ENCODE peak calls at places on chromosomes 2 and 18, in four cellular contexts. R, L, A and P are unnamed samples. For H3K4me1, the result is how much of the 10 kb centered on the place peaks cover.

GRCh38 chr2:15814406-15814805 is 125.9 kb upstream of the MYCN start:
- DNase-seq in R (no peak), L (no peak), A (no peak), P (no peak)

GRCh38 chr2:36485521-36485920 is 112.4 kb downstream of the FEZ2 start:
- DNase-seq in R (no peak), L (no peak), A (peak), P (no peak)

GRCh38 chr2:149692837-149693518 is 105.4 kb upstream of the MMADHC start:
- DNase-seq in R (no peak), L (no peak), A (no peak), P (no peak)

GRCh38 chr2:124810132-124810531 is 785.0 kb downstream of the CNTNAP5 start:
- DNase-seq in R (no peak), L (peak), A (no peak), P (peak)

GRCh38 chr18:42446195-42446594 is 491.2 kb downstream of the PIK3C3 start:
- DNase-seq in R (no peak), L (no peak), A (no peak), P (no peak)

GRCh38 chr2:157792345-157793052 is 83.6 kb downstream of the ACVR1 start:
- DNase-seq in R (no peak), L (no peak), A (no peak), P (no peak)

GRCh38 chr2:236909802-236910201 is 175.9 kb upstream of the COPS8 start:
- DNase-seq in R (no peak), L (no peak), A (no peak), P (no peak)

GRCh38 chr18:77557030-77557429 is 307.4 kb downstream of the GALR1 start:
- DNase-seq in R (no peak), L (no peak), A (no peak), P (no peak)

GRCh38 chr2:9232886-9233285 is 26.3 kb downstream of the ASAP2 start:
- DNase-seq in R (no peak), L (no peak), A (no peak), P (no peak)

GRCh38 chr2:203566161-203566560 is 31.1 kb upstream of the RAPH1 start:
- DNase-seq in R (no peak), L (no peak), A (no peak), P (no peak)

GRCh38 chr18:27382477-27383216 is 197.5 kb upstream of the CHST9 start:
- DNase-seq in R (no peak), L (no peak), A (no peak), P (no peak)

GRCh38 chr18:14144628-14144895 is 12.3 kb upstream of the ZNF519 start:
- DNase-seq in R (no peak), L (no peak), A (no peak), P (no peak)

GRCh38 chr2:229943770-229944449 is 21.6 kb downstream of the FBXO36 start:
- DNase-seq in R (no peak), L (no peak), A (no peak), P (no peak)

GRCh38 chr18:28494151-28494550 is 317.2 kb upstream of the CDH2 start:
- DNase-seq in R (no peak), L (no peak), A (no peak), P (no peak)

GRCh38 chr2:43186679-43187374 is 39.6 kb downstream of the ZFP36L2 start:
- DNase-seq in R (no peak), L (peak), A (peak), P (no peak)

GRCh38 chr18:46678785-46679404 is 21.9 kb upstream of the LOXHD1 start:
- DNase-seq in R (no peak), L (no peak), A (no peak), P (no peak)

GRCh38 chr2:215904101-215904500 is 109.2 kb downstream of the MREG start:
- DNase-seq in R (no peak), L (no peak), A (no peak), P (no peak)

GRCh38 chr2:30382995-30383394 is 64.1 kb upstream of the LCLAT1 start:
- DNase-seq in R (no peak), L (no peak), A (no peak), P (no peak)

GRCh38 chr2:161427413-161428239 is 11.5 kb downstream of the TBR1 start:
- DNase-seq in R (no peak), L (peak), A (no peak), P (no peak)

GRCh38 chr2:197286805-197287595 is 23.6 kb downstream of the ANKRD44 start:
- DNase-seq in R (no peak), L (no peak), A (peak), P (no peak)

GRCh38 chr2:11056614-11057013 is 98.7 kb upstream of the SLC66A3 start:
- DNase-seq in R (no peak), L (no peak), A (no peak), P (no peak)

GRCh38 chr2:237167038-237167437 is 81.3 kb downstream of the COPS8 start:
- DNase-seq in R (no peak), L (no peak), A (no peak), P (no peak)

GRCh38 chr2:240593703-240594451 is 7.3 kb downstream of the CAPN10 start:
- DNase-seq in R (no peak), L (no peak), A (no peak), P (no peak)

GRCh38 chr2:158457092-158457825 is 507 bp downstream of the PKP4 start:
- DNase-seq in R (peak), L (peak), A (peak), P (no peak)

GRCh38 chr2:40400336-40400953 is 51.4 kb downstream of the SLC8A1 start:
- DNase-seq in R (no peak), L (no peak), A (no peak), P (peak)

GRCh38 chr2:105118960-105119359 is 81.1 kb downstream of the MRPS9 start:
- DNase-seq in R (no peak), L (peak), A (no peak), P (peak)

GRCh38 chr2:235492850-235493344 is 946 bp upstream of the AGAP1 start:
- DNase-seq in R (no peak), L (peak), A (no peak), P (no peak)

DNA sequence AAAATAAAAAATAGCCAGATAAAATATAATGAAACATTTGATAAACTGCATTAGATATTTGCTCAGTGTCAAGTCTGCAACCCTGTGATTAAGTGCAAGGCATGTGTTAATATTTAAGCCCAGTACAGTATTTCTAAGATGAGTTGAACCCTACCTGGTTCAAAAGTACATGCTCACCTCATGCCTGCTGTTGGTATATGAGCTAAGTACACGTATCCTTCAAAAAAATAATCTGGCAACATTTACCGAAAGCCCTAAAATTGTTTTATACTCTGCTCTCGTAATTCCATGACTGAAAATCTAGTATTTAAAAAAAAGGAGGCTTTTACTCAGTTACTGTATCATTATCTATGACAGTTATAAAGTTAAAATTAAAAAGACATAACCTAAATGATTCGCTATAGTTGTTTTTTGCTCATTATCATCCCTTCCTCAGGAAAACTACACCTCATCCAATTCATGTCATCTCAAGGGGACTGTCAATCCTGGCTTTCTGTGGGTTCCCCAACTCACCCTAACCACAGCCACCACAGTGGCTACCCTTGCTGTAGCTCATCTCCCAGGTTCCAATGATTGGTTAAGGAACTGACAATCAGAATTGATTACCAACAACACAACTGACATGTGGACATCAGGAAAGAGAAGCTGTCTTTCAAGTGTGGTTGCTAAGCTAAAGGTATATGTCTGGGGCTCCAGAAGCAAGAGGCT is 10.6 kb downstream of the TLK1 start:
- DNase-seq in R (no peak), L (no peak), A (no peak), P (no peak)
- H3K4me1 ChIP-seq in R (under half), L (under half), A (under half), P (under half)

GRCh38 chr2:189155795-189156194 is 23.8 kb downstream of the COL5A2 start:
- DNase-seq in R (no peak), L (no peak), A (no peak), P (no peak)
- H3K4me1 ChIP-seq in R (under half), L (under half), A (under half), P (under half)

DNA sequence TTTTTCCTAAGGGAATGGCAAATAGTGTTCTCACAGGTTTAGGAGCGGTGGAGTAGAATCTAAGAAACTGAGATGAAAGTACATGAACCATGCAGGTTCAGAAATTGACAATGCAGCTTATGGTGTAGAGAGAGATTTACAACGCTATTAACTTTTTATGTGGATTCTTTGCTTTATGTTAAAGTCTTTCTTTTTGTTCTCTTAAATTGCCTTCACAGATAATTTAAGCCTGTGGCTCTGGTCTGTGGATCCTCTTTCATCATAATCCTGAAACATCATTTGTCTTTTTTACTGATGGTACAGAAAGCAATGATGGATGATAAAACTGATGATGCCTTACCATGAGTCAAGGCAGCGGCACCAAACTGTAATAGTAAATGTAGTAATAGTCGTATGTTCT is 30.3 kb downstream of the SOCS6 start:
- DNase-seq in R (peak), L (no peak), A (no peak), P (no peak)
- H3K4me1 ChIP-seq in R (under half), L (under half), A (under half), P (under half)

GRCh38 chr2:33208400-33208799 is 261.6 kb downstream of the LTBP1 start:
- DNase-seq in R (no peak), L (no peak), A (no peak), P (no peak)
- H3K4me1 ChIP-seq in R (under half), L (under half), A (under half), P (under half)

GRCh38 chr18:48781041-48781989 is 169.4 kb downstream of the SMAD7 start:
- DNase-seq in R (no peak), L (no peak), A (peak), P (no peak)
- H3K4me1 ChIP-seq in R (under half), L (under half), A (under half), P (under half)

GRCh38 chr18:76463872-76464271 is 31.2 kb downstream of the ZNF516 start:
- DNase-seq in R (no peak), L (no peak), A (no peak), P (no peak)
- H3K4me1 ChIP-seq in R (under half), L (under half), A (under half), P (under half)

GRCh38 chr2:101116841-101117552 is 34.2 kb downstream of the TBC1D8 start:
- DNase-seq in R (no peak), L (no peak), A (no peak), P (no peak)
- H3K4me1 ChIP-seq in R (under half), L (under half), A (under half), P (under half)

GRCh38 chr2:101823347-101823791 is 125.9 kb downstream of the MAP4K4 start:
- DNase-seq in R (peak), L (peak), A (peak), P (no peak)

GRCh38 chr2:101821828-101822458 is 124.4 kb downstream of the MAP4K4 start:
- DNase-seq in R (no peak), L (no peak), A (no peak), P (no peak)

GRCh38 chr2:101821059-101821805 is 123.7 kb downstream of the MAP4K4 start:
- DNase-seq in R (no peak), L (no peak), A (no peak), P (no peak)

GRCh38 chr2:101818531-101819451 is 121.3 kb downstream of the MAP4K4 start:
- DNase-seq in R (no peak), L (no peak), A (no peak), P (no peak)

DNA sequence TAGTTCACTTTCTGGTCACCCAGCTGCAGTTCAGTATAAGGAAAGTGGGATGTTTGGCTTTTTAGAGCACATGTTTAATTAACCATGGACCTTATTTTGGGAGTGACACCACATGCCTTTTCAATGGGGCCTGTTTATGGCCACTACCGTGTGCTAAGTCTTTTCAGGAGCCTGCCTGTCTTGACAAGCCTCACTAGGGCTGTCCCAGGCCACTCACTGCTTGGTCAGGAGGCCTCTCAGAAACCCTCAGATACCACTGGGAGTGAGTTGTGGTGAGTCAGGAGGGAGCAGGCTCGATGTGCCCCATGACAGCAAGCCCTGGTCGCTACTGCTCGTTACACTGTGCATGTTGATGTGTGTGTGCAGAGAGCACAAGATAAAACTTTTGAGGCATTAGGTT is 123.0 kb downstream of the MAP4K4 start:
- DNase-seq in R (no peak), L (no peak), A (no peak), P (no peak)
- H3K4me1 ChIP-seq in R (under half), L (under half), A (under half), P (under half)